ENCODE peak calls at places on chromosomes 11 and 22, in six cellular contexts. E, A, U, X, R and C are unnamed samples.

GRCh38 chr22:48496987-48497650 is 1330.6 kb downstream of the BRD1 start:
- DNase-seq in X (no peak), R (no peak), U (no peak), E (peak), A (no peak), C (no peak)

GRCh38 chr11:129279326-129280026 is 87.4 kb upstream of the ARHGAP32 start:
- DNase-seq in A (no peak), U (peak), R (peak), E (peak), X (peak), C (no peak)

GRCh38 chr22:37566903-37567798 is 6.9 kb downstream of the CDC42EP1 start:
- DNase-seq in U (peak), E (peak), A (peak), X (peak), R (peak), C (peak)

GRCh38 chr22:44330727-44331660 is 18.2 kb upstream of the SHISAL1 start:
- DNase-seq in A (no peak), U (peak), E (peak), R (no peak), X (no peak), C (no peak)

GRCh38 chr11:76701701-76702100 is 31.2 kb upstream of the LRRC32 start:
- DNase-seq in A (peak), E (no peak), X (no peak), U (no peak), R (no peak), C (no peak)

GRCh38 chr22:19708323-19709011 is 5.8 kb upstream of the SEPTIN5 start:
- DNase-seq in E (no peak), R (no peak), U (peak), X (no peak), A (no peak), C (no peak)

GRCh38 chr22:24105018-24105360 is 76.3 kb upstream of the SUSD2 start:
- DNase-seq in R (no peak), U (no peak), X (no peak), A (no peak), E (no peak), C (no peak)

GRCh38 chr11:66317766-66318575 is 1.1 kb upstream of the CD248 start:
- DNase-seq in R (peak), E (no peak), U (peak), A (no peak), X (peak), C (no peak)

DNA sequence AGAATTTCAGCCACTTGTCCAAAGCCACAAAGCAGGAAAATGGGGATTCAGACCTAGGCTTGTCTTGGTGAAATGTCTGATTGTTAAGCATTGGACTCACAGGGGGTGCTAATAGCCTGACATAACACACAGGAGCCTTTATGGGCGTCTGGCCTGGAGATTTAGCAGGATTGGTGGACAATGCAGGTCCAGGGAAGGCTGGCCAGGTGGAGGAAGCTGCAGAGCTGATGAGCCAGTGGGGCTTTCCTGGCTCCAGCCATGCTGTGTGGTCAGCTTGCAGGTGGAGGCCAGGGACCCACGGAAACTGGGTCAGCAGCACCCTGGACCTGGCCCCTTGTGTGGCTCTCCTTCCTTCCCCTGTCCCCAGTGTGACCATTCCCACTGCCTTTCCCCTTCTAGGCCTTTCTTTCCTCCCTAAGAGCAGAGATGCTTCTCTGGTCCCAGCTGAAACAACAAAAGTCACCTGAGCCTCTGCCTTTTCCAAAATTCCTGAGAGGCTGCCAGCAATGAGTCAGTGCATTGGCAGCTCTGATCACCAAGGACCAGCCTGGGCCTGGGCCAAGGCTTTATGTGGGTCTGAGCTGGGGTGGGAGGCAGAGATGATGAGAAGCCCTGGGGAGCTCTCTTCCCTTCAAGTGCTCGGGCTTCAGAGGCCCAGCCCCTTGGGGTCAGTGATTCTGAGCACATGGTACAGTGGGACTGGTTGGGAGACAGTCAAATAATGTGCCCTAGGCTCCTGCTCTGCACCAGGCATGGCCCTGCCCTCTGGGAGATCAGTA is 85.2 kb downstream of the CCDC81 start:
- DNase-seq in A (no peak), R (no peak), E (no peak), X (peak), U (peak), C (no peak)
- TF ChIP-seq GABPA in A (no peak), R (no peak), E (no peak), X (no peak), U (no peak), C (no peak)

GRCh38 chr11:13384837-13385417 is 78.1 kb downstream of the BTBD10 start:
- DNase-seq in R (no peak), U (peak), X (peak), E (peak), A (peak), C (peak)
- TF ChIP-seq GABPA in R (no peak), U (no peak), X (no peak), E (no peak), A (no peak), C (no peak)

GRCh38 chr22:35449829-35450689 is 50.1 kb downstream of the MCM5 start:
- DNase-seq in R (no peak), X (no peak), U (no peak), E (no peak), A (no peak), C (no peak)
- TF ChIP-seq GABPA in R (no peak), X (no peak), U (no peak), E (no peak), A (no peak), C (no peak)

GRCh38 chr11:69352715-69353325 is 58.9 kb downstream of the MYEOV start:
- DNase-seq in X (no peak), A (peak), R (no peak), U (no peak), E (peak), C (no peak)
- TF ChIP-seq GABPA in X (no peak), A (no peak), R (no peak), U (no peak), E (no peak), C (no peak)

DNA sequence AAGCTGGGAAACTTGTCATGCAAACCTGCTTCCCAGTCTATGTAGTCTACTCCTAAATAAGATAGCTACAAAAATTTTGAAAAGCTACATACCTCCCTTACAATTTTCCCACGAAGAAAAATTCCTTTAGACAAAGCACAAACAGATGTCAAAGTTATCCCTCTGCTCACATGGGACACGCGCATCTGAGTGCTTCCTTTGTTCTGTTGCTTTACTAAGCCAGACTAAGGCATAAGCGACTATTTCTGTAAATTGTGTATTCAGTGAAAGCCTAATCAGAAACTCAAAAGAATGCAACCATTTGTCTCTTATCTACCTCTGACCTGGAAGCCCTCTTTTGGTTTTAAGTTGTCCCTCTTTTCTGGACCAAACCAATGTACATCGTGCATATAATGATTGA is 583.7 kb upstream of the B3GAT1 start:
- DNase-seq in U (no peak), X (no peak), E (no peak), R (no peak), A (no peak), C (no peak)
- TF ChIP-seq GABPA in U (no peak), X (no peak), E (no peak), R (no peak), A (no peak), C (no peak)

DNA sequence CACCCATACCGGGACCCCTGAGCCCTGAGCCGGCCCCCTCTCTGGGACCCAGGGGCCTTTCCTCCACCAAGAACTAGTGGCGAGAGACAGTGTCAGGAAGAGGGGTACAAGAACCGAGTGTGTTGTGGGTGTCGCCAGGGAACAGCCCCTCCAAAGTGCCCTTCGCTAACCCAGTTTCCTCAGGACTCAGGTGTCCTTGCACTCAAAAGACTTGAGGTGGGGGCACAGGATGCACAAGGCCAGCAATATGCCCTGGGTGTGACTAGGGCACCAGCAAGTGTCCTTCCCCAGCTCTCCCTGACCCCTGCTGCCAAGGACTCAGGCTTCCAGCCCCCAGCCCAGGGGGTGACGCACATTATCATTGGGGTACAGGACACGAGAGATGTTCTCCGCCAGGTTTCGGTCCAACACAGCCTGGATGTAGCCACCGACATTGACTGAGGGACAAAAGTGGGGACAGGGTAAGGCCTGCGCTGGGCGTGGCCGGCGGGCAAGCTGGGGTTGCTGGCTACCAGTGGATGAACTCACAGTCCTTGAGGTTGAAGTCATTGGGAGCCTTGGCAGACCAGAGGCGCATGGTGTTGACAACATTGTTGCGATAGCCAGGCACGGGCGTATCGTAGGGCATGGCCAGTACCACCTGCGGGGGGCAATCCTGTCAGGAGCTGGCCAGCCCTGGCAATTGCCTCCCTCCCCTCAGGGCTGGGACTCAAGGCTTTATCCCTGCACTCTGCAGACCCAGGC is 4.7 kb downstream of the PYGM start:
- DNase-seq in R (no peak), X (no peak), A (no peak), E (no peak), U (no peak), C (no peak)
- TF ChIP-seq GABPA in R (no peak), X (no peak), A (no peak), E (no peak), U (no peak), C (no peak)

GRCh38 chr11:11993814-11994213 is 14.6 kb downstream of the DKK3 start:
- DNase-seq in U (peak), R (no peak), A (peak), X (no peak), E (no peak), C (no peak)
- TF ChIP-seq GABPA in U (no peak), R (no peak), A (no peak), X (no peak), E (no peak), C (no peak)

DNA sequence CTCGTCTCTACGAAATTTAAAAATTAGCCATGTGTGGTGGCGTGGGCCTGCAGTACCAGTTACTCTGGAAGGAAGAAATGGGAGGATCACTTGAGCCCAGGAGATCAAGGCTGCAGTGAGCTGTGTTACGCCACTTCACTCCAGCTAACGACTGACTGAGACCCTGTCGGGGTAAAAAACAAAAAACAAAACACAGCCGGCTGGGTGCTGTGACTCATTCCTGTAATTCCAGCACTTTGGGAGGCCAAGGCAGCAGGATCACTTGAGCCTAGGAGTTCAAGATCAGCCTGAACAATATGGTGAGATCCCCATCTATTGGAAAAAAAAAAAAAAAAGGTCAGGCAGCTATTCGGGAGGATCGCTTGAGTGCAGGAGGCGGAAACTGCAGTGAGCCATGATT is 2.4 kb downstream of the PAFAH1B2 start:
- DNase-seq in R (no peak), X (no peak), U (no peak), E (no peak), A (no peak), C (no peak)
- TF ChIP-seq GABPA in R (no peak), X (no peak), U (no peak), E (no peak), A (no peak), C (no peak)

DNA sequence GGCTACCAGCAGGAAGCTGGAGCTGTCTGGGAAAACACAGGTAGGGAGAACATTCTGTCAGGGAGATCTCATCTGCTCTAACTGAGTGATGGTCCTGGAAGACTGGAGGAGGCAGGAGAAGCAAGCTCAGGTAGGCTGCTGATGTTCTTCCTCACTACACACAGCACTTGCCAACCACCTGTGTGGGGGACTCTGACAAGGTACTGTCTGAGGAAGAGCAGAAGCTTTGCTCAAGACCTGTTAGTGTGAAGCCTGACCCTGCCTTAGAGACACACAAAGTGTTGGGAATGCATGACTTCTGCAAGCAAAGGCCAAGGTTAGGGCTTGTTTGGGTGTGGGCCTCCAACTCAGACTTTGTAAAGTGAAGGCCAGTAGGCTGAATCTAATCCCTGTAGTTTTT is 46.5 kb downstream of the CHST1 start:
- DNase-seq in U (no peak), E (no peak), X (no peak), R (no peak), A (no peak), C (no peak)
- TF ChIP-seq GABPA in U (no peak), E (no peak), X (no peak), R (no peak), A (no peak), C (no peak)